ENCODE peak calls at places on chromosomes 2 and 18, in five cellular contexts. M is CD8-positive, alpha-beta T cell; I is fibroblast of the aortic adventitia; B is OCI-LY7; A is kidney. N is an unnamed sample.
A peak's percentile ranks its signal among the peaks of the same experiment; 100 is the strongest.

GRCh38 chr18:79490593-79491551 is 95.1 kb downstream of the NFATC1 start:
- DNase-seq in I (no peak), M (no peak), B (no peak), A (peak; percentile 66), N (no peak)

GRCh38 chr2:168348076-168348475 is 100.7 kb upstream of the STK39 start:
- DNase-seq in A (no peak), M (no peak), I (peak; percentile 22), B (peak; percentile 11), N (peak; percentile 24)

GRCh38 chr18:50131591-50131990 is 63.4 kb downstream of the MYO5B start:
- DNase-seq in M (no peak), B (no peak), A (no peak), I (no peak), N (no peak)

GRCh38 chr2:161873689-161874088 is 200.3 kb downstream of the DPP4 start:
- DNase-seq in A (no peak), M (no peak), I (no peak), B (no peak), N (no peak)

GRCh38 chr2:196097864-196098660 is 29.4 kb upstream of the DNAH7 start:
- DNase-seq in B (no peak), A (no peak), I (no peak), M (no peak), N (no peak)

GRCh38 chr18:58215005-58215404 is 171.0 kb downstream of the NEDD4L start:
- DNase-seq in M (no peak), B (no peak), A (no peak), I (no peak), N (no peak)

GRCh38 chr2:60366178-60366577 is 187.3 kb downstream of the BCL11A start:
- DNase-seq in A (no peak), I (no peak), M (no peak), B (peak; percentile 89), N (no peak)

GRCh38 chr2:98507940-98508689 is 63.5 kb downstream of the INPP4A start:
- DNase-seq in I (no peak), B (no peak), A (peak; percentile 83), M (no peak), N (no peak)

GRCh38 chr2:40213071-40213470 is 238.8 kb downstream of the SLC8A1 start:
- DNase-seq in I (peak; percentile 63), A (no peak), M (no peak), B (no peak), N (peak; percentile 82)

GRCh38 chr2:176582990-176583481 is 313.8 kb downstream of the MTX2 start:
- DNase-seq in B (no peak), A (no peak), I (peak; percentile 92), M (no peak), N (peak; percentile 91)

GRCh38 chr2:46666044-46666662 is 186.8 kb downstream of the TMEM247 start:
- DNase-seq in B (no peak), M (no peak), A (peak; percentile 80), I (peak; percentile 99), N (peak; percentile 87)

GRCh38 chr2:142315353-142315752 is 184.5 kb upstream of the LRP1B start:
- DNase-seq in I (no peak), A (no peak), M (no peak), B (no peak), N (no peak)

GRCh38 chr2:51505533-51505932 is 473.6 kb upstream of the NRXN1 start:
- DNase-seq in B (no peak), A (no peak), M (no peak), I (no peak), N (no peak)

GRCh38 chr2:232268631-232269030 is 109.9 kb upstream of the ALPP start:
- DNase-seq in B (no peak), M (no peak), I (no peak), A (no peak), N (no peak)

GRCh38 chr2:96546321-96546720 is 9.8 kb downstream of the ARID5A start:
- DNase-seq in A (no peak), B (no peak), M (no peak), I (no peak), N (no peak)

GRCh38 chr2:162711832-162712540 is 126.6 kb downstream of the KCNH7 start:
- DNase-seq in I (no peak), A (no peak), M (no peak), B (no peak), N (no peak)

DNA sequence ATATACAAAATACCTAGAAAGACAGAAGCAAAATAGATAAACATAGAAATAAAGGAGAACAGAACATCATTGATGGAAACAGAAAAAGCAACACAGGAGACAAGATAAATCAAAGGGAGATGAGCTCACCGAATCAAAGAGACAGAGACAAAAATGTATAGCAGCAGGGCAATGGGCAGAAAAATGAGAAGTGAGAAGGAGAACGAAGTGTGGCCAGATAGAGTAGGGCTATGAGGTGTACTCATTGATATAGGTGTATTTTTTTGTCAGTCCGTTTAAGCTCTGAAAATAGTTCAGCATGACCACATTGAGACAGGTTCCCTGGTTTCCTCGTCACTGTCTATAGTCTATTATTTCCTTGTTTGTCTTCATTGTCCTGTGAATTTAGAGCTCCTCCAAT is 55.1 kb downstream of the SP100 start:
- DNase-seq in A (no peak), I (no peak), B (peak; percentile 37), M (no peak), N (no peak)
- TF ChIP-seq CTCF in A (no peak), I (no peak), B (no peak), M (no peak), N (no peak)

DNA sequence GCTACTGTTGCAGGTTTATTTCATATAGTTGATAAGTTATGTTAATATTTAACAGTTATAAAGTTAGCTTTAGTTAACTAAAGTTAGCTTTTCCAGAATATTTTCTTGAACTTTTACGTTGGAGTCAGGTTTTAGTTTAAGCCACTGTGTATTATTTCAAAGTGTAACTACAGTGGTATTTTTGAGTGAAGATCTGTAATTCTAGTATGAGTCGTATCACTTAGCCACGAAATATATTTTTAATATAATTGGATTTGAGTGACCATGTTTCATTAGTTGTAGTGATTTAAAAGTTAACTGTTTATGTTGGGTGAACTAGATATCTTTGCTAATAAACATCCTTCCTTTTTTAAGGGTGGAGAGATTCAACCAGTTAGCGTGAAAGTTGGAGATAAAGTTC is 2.5 kb downstream of the HSPE1 start:
- DNase-seq in A (no peak), B (no peak), M (no peak), I (no peak), N (no peak)
- H3K4me3 ChIP-seq in A (peak overlapping the region; percentile 75), B (peak overlapping the region; percentile 83), M (no peak overlapping the region), I (no peak overlapping the region), N (no peak overlapping the region)

DNA sequence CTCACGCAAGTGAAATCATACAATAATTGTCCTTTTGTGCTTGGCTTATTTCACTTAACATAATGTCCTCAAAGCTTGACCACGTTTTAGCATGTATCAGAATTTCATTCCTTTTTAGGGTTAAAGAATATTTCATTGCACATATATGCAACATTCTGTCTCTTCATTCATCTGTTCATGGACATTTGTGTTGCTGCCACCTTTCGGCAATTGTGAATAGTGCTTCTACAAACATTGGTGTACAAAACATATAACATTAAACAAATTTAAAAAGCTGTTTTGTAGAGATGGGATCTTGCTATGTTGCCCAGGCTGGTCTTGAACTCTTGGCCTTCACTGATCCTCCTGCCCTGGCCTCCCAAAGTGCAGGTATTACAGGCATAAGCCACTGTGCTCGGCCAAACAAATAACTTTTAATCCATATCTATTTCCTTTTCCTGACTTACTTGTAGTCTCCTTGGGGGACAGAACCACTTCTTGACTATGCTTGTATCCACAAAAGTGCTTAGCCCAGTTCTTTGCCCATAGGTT is 209.3 kb downstream of the SLC4A3 start:
- DNase-seq in A (no peak), B (peak; percentile 14), I (peak; percentile 69), M (no peak), N (peak; percentile 37)
- TF ChIP-seq CTCF in A (peak; percentile 33), B (peak; percentile 69), I (peak; percentile 69), M (no peak), N (peak; percentile 65)

DNA sequence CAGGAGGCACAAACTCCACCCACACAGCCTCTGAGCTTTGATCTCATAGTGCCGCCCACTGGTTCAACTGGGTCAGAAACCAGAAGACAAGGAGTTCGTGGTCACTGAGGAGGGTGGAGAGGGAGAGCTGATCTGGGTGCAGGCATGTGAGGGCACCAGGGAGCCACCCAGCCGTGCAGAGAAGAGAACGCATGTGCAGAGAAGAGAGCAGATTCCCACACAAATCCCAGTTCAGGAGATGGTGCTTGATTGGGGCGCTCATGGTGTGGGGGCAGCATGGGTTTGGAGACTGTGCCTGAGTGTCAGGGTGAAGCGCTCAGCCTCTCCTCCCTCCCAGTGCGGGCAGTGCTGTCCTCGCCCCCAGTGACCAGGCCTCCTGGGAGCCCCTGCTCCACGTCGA is 375.2 kb upstream of the MYT1L start:
- DNase-seq in B (peak; percentile 13), A (no peak), I (no peak), M (no peak), N (no peak)
- H3K4me3 ChIP-seq in B (no peak overlapping the region), A (no peak overlapping the region), I (no peak overlapping the region), M (no peak overlapping the region), N (no peak overlapping the region)

DNA sequence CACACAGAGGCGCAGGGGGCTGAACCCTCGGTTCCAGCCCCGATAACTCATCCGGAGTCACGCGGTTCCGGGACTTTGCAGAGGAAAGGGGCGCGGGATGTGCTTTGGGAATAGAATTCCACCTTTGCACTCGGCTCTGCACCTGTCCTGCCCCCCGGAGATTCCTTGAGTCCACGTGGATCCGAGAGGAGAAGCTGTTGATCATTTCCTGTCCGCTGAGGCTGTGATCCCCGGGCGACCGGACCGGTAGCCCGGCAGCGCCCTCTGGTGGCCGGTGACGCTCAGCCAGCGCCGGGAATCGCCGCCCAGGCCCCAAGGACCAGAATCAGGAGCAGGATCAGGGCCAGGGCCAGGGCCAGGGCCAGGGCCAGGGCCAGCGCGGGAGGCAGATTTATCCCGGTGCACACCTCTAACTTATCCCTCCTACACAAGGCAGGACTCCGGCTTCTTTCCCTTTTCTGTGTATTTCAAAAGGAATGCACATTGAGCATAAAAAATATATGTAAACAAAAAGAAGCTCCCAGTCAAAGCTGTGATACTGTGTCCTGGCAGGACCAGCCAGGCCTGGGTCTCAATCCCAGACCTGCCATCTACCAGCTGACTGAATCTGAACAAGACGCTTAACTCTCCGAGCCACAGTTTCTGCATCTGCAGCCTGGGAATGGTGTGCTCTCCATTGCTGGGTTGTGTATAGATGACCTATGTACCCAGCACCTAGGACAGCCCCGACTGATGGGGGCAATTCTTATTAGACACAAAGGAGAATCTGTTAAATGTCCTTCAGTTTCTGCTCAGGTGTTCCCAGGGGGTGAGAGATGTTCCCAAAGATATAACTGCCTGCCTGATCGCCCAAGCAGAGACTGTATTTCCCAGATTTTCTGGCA is 8.5 kb upstream of the SPATA3 start:
- DNase-seq in B (peak; percentile 69), M (peak; percentile 81), I (peak; percentile 61), A (peak; percentile 90), N (peak; percentile 56)
- TF ChIP-seq CTCF in B (peak; percentile 93), M (peak; percentile 90), I (peak; percentile 93), A (peak; percentile 98), N (peak; percentile 79)

DNA sequence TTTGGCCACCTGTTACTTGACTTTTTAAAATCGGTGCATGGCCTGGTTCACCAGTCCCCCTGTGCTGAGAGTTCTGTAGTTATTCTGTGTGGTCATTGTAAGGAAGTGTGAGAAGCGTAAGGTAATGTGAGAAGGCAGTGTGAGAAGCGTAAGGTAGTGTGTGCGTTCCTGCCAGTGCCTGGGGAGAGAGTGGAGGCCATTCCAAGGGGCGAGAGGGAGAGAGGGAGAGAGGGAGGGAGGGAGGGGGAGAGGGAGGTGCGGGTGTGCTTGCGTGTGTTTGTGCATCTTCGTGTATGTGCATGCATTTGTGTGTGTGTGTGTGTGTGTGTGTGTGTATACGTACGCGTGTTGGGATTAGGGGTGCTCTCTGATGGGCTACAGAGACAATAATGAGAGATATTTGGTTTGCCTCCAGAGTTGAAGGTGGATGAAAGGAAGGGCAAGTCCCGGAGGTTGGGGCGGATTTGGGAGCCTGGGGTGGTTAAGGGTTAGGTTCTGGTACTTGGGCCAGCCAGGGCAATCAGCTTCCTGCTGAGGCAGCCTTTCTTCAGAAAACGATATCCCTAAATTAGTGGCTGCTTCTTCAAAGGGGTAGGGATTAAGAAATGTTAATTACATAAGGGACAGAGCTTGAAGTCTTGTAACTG is 53.7 kb downstream of the SGPP2 start:
- DNase-seq in M (no peak), I (no peak), B (no peak), A (no peak), N (no peak)
- H3K4me3 ChIP-seq in M (no peak overlapping the region), I (no peak overlapping the region), B (no peak overlapping the region), A (no peak overlapping the region), N (no peak overlapping the region)

GRCh38 chr2:59236723-59237122 is 995.6 kb upstream of the FANCL start:
- DNase-seq in A (no peak), B (no peak), I (peak; percentile 0), M (no peak), N (peak; percentile 58)
- TF ChIP-seq CTCF in A (no peak), B (no peak), I (no peak), M (no peak), N (no peak)

N was measured in AG10803.